ENCODE peak calls at places on chromosome 3, in five cellular contexts. One of them, this sample, is unnamed.

GRCh38 chr3:50237133-50237651 is 1.2 kb downstream of the GNAI2 start:
- DNase-seq in ovary: no peak
- DNase-seq in H54: no peak
- DNase-seq in A549: no peak
- DNase-seq in tibial nerve: no peak
- DNase-seq in this sample: peak; percentile 39

GRCh38 chr3:170814822-170815221 is 55.2 kb downstream of the RPL22L1 start:
- DNase-seq in H54: no peak
- DNase-seq in A549: no peak
- DNase-seq in ovary: no peak
- DNase-seq in tibial nerve: no peak
- DNase-seq in this sample: no peak

GRCh38 chr3:174089592-174089991 is 692.0 kb downstream of the NLGN1 start:
- DNase-seq in tibial nerve: no peak
- DNase-seq in H54: no peak
- DNase-seq in ovary: no peak
- DNase-seq in A549: no peak
- DNase-seq in this sample: no peak

GRCh38 chr3:6204891-6205290 is 656.0 kb upstream of the GRM7 start:
- DNase-seq in A549: no peak
- DNase-seq in ovary: no peak
- DNase-seq in H54: no peak
- DNase-seq in tibial nerve: no peak
- DNase-seq in this sample: peak; percentile 1

GRCh38 chr3:53145109-53146077 is 15.2 kb upstream of the RFT1 start:
- DNase-seq in H54: no peak
- DNase-seq in ovary: no peak
- DNase-seq in tibial nerve: no peak
- DNase-seq in A549: peak; percentile 60
- DNase-seq in this sample: no peak

GRCh38 chr3:183198939-183199338 is 36.4 kb upstream of the LAMP3 start:
- DNase-seq in ovary: no peak
- DNase-seq in A549: no peak
- DNase-seq in H54: no peak
- DNase-seq in tibial nerve: no peak
- DNase-seq in this sample: no peak

GRCh38 chr3:182979719-182980191 is 583 bp downstream of the DCUN1D1 start:
- DNase-seq in ovary: peak; percentile 59
- DNase-seq in tibial nerve: peak; percentile 11
- DNase-seq in A549: peak; percentile 9
- DNase-seq in H54: peak; percentile 33
- DNase-seq in this sample: peak; percentile 79

GRCh38 chr3:27253831-27254230 is 115.4 kb downstream of the NEK10 start:
- DNase-seq in ovary: no peak
- DNase-seq in tibial nerve: peak; percentile 31
- DNase-seq in A549: peak; percentile 55
- DNase-seq in H54: peak; percentile 40
- DNase-seq in this sample: no peak

GRCh38 chr3:170785454-170785853 is 84.5 kb downstream of the RPL22L1 start:
- DNase-seq in H54: no peak
- DNase-seq in ovary: no peak
- DNase-seq in tibial nerve: no peak
- DNase-seq in A549: no peak
- DNase-seq in this sample: no peak

GRCh38 chr3:29605845-29606244 is 325.0 kb downstream of the RBMS3 start:
- DNase-seq in tibial nerve: no peak
- DNase-seq in H54: no peak
- DNase-seq in A549: peak; percentile 72
- DNase-seq in ovary: no peak
- DNase-seq in this sample: no peak

GRCh38 chr3:124351430-124352142 is 359.7 kb upstream of the ROPN1 start:
- DNase-seq in ovary: no peak
- DNase-seq in A549: peak; percentile 63
- DNase-seq in H54: peak; percentile 39
- DNase-seq in tibial nerve: peak; percentile 7
- DNase-seq in this sample: peak; percentile 59

GRCh38 chr3:195914648-195915473 is 6.5 kb upstream of the TNK2 start:
- DNase-seq in H54: peak; percentile 98
- DNase-seq in tibial nerve: peak; percentile 83
- DNase-seq in ovary: peak; percentile 88
- DNase-seq in A549: peak; percentile 93
- DNase-seq in this sample: no peak

GRCh38 chr3:132318451-132318850 is 1.2 kb downstream of the ACP3 start:
- DNase-seq in ovary: no peak
- DNase-seq in tibial nerve: no peak
- DNase-seq in H54: no peak
- DNase-seq in A549: no peak
- DNase-seq in this sample: no peak

GRCh38 chr3:28191363-28191762 is 50.1 kb upstream of the CMC1 start:
- DNase-seq in tibial nerve: no peak
- DNase-seq in ovary: no peak
- DNase-seq in A549: no peak
- DNase-seq in H54: no peak
- DNase-seq in this sample: no peak

GRCh38 chr3:126002189-126002588 is 33.2 kb downstream of the ROPN1B start:
- DNase-seq in H54: no peak
- DNase-seq in A549: no peak
- DNase-seq in tibial nerve: no peak
- DNase-seq in ovary: no peak
- DNase-seq in this sample: no peak

GRCh38 chr3:84742915-84743314 is 215.9 kb upstream of the CADM2 start:
- DNase-seq in tibial nerve: no peak
- DNase-seq in ovary: no peak
- DNase-seq in A549: no peak
- DNase-seq in H54: no peak
- DNase-seq in this sample: no peak

GRCh38 chr3:123352134-123352554 is 96.7 kb downstream of the ADCY5 start:
- DNase-seq in ovary: no peak
- DNase-seq in A549: no peak
- DNase-seq in tibial nerve: no peak
- DNase-seq in H54: peak; percentile 33
- DNase-seq in this sample: no peak

GRCh38 chr3:184346480-184346879 is 9.1 kb downstream of the FAM131A start:
- DNase-seq in H54: no peak
- DNase-seq in tibial nerve: no peak
- DNase-seq in ovary: no peak
- DNase-seq in A549: no peak
- DNase-seq in this sample: no peak

GRCh38 chr3:142690613-142691012 is 33.2 kb upstream of the TRPC1 start:
- DNase-seq in tibial nerve: no peak
- DNase-seq in ovary: no peak
- DNase-seq in A549: no peak
- DNase-seq in H54: no peak
- DNase-seq in this sample: no peak

GRCh38 chr3:133996251-133996661 is 33.5 kb downstream of the SLCO2A1 start:
- DNase-seq in H54: no peak
- DNase-seq in tibial nerve: no peak
- DNase-seq in A549: no peak
- DNase-seq in ovary: no peak
- DNase-seq in this sample: no peak

GRCh38 chr3:27659279-27660021 is 62.7 kb downstream of the EOMES start:
- DNase-seq in ovary: no peak
- DNase-seq in A549: peak; percentile 77
- DNase-seq in H54: no peak
- DNase-seq in tibial nerve: peak; percentile 65
- DNase-seq in this sample: peak; percentile 23

GRCh38 chr3:53775834-53776251 is 70.4 kb downstream of the CHDH start:
- DNase-seq in ovary: no peak
- DNase-seq in tibial nerve: no peak
- DNase-seq in H54: no peak
- DNase-seq in A549: no peak
- DNase-seq in this sample: no peak

GRCh38 chr3:52533623-52534280 is at the start of gene NT5DC2:
- DNase-seq in tibial nerve: peak; percentile 44
- DNase-seq in ovary: peak; percentile 84
- DNase-seq in H54: peak; percentile 75
- DNase-seq in A549: peak; percentile 69
- DNase-seq in this sample: peak; percentile 89

GRCh38 chr3:133283958-133284807 is 115.7 kb upstream of the BFSP2 start:
- DNase-seq in ovary: no peak
- DNase-seq in A549: no peak
- DNase-seq in H54: no peak
- DNase-seq in tibial nerve: no peak
- DNase-seq in this sample: no peak

GRCh38 chr3:9036327-9037112 is 73.2 kb upstream of the RAD18 start:
- DNase-seq in tibial nerve: peak; percentile 57
- DNase-seq in A549: no peak
- DNase-seq in ovary: peak; percentile 91
- DNase-seq in H54: no peak
- DNase-seq in this sample: no peak

GRCh38 chr3:50830451-50830850 is 155.7 kb downstream of the DOCK3 start:
- DNase-seq in tibial nerve: no peak
- DNase-seq in A549: no peak
- DNase-seq in ovary: no peak
- DNase-seq in H54: no peak
- DNase-seq in this sample: no peak

GRCh38 chr3:4458961-4459360 is 8.1 kb downstream of the SUMF1 start:
- DNase-seq in ovary: no peak
- DNase-seq in H54: no peak
- DNase-seq in A549: no peak
- DNase-seq in tibial nerve: no peak
- DNase-seq in this sample: no peak

GRCh38 chr3:69741057-69741830 is 2.0 kb downstream of the MITF start:
- DNase-seq in ovary: no peak
- DNase-seq in A549: no peak
- DNase-seq in H54: no peak
- DNase-seq in tibial nerve: no peak
- DNase-seq in this sample: no peak

GRCh38 chr3:9732080-9732752 is 681 bp downstream of the BRPF1 start:
- DNase-seq in H54: no peak
- DNase-seq in tibial nerve: no peak
- DNase-seq in ovary: no peak
- DNase-seq in A549: no peak
- DNase-seq in this sample: peak; percentile 72

GRCh38 chr3:153445817-153446216 is 283.8 kb downstream of the RAP2B start:
- DNase-seq in ovary: no peak
- DNase-seq in A549: no peak
- DNase-seq in tibial nerve: no peak
- DNase-seq in H54: no peak
- DNase-seq in this sample: no peak

GRCh38 chr3:153182491-153182890 is 20.5 kb downstream of the RAP2B start:
- DNase-seq in ovary: no peak
- DNase-seq in H54: no peak
- DNase-seq in A549: no peak
- DNase-seq in tibial nerve: no peak
- DNase-seq in this sample: no peak

GRCh38 chr3:46863261-46863782 is at the start of gene MYL3:
- DNase-seq in H54: no peak
- DNase-seq in tibial nerve: no peak
- DNase-seq in ovary: peak; percentile 8
- DNase-seq in A549: no peak
- DNase-seq in this sample: no peak

GRCh38 chr3:130935761-130936160 is 41.9 kb downstream of the ATP2C1 start:
- DNase-seq in tibial nerve: no peak
- DNase-seq in ovary: no peak
- DNase-seq in A549: no peak
- DNase-seq in H54: no peak
- DNase-seq in this sample: no peak

GRCh38 chr3:100797921-100798491 is 88.7 kb downstream of the TFG start:
- DNase-seq in tibial nerve: no peak
- DNase-seq in H54: no peak
- DNase-seq in A549: no peak
- DNase-seq in ovary: no peak
- DNase-seq in this sample: no peak

GRCh38 chr3:183537295-183537730 is 18.2 kb downstream of the KLHL6 start:
- DNase-seq in H54: peak; percentile 45
- DNase-seq in ovary: no peak
- DNase-seq in tibial nerve: peak; percentile 20
- DNase-seq in A549: no peak
- DNase-seq in this sample: peak; percentile 30

GRCh38 chr3:12993022-12993622 is 80.1 kb downstream of the IQSEC1 start:
- DNase-seq in tibial nerve: no peak
- DNase-seq in H54: no peak
- DNase-seq in A549: no peak
- DNase-seq in ovary: peak; percentile 43
- DNase-seq in this sample: no peak
- TF ChIP-seq POLR2A in tibial nerve: no peak
- TF ChIP-seq POLR2A in H54: no peak
- TF ChIP-seq POLR2A in A549: no peak
- TF ChIP-seq POLR2A in ovary: no peak
- TF ChIP-seq POLR2A in this sample: no peak

GRCh38 chr3:71581981-71582611 is 1.4 kb downstream of the FOXP1 start:
- DNase-seq in A549: peak; percentile 40
- DNase-seq in ovary: peak; percentile 62
- DNase-seq in H54: peak; percentile 18
- DNase-seq in tibial nerve: peak; percentile 46
- DNase-seq in this sample: peak; percentile 69
- TF ChIP-seq POLR2A in A549: peak; percentile 12
- TF ChIP-seq POLR2A in ovary: no peak
- TF ChIP-seq POLR2A in H54: peak; percentile 31
- TF ChIP-seq POLR2A in tibial nerve: no peak
- TF ChIP-seq POLR2A in this sample: no peak

DNA sequence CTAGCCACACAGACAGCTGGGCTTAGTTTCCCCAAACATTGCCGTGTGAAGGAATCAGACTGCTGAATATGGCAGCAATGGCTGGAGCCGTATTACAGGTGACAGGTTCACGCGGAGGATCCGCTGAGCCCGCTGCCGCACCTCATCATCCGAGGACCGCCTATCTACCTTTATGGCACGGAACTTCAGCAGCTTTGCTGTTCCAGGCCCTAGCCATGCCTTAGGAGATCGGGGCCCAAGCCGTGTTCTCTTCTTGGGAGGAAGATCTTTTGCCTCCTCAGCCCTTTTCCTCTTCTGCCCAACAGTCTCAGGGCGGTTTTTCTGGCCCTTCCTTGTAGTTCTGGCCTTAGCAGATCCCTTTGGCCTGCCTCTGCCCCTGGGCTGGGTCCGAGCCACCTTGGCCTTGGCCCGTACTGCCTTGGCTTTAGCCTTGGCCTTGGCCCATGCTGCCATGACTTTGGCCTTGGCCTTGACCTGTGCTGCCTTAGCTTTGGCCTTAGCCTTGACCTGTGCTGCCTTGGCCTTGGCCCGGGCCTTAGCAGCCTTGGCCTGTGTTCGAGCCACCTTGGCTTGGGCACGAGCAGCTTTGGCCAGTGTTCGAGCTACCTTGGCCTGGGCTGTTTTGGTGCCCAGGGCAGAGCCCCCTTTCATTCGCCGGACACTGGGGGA is 3.2 kb downstream of the CCDC71 start:
- DNase-seq in H54: no peak
- DNase-seq in ovary: no peak
- DNase-seq in A549: no peak
- DNase-seq in tibial nerve: no peak
- DNase-seq in this sample: no peak
- TF ChIP-seq POLR2A in H54: no peak
- TF ChIP-seq POLR2A in ovary: no peak
- TF ChIP-seq POLR2A in A549: no peak
- TF ChIP-seq POLR2A in tibial nerve: no peak
- TF ChIP-seq POLR2A in this sample: no peak

GRCh38 chr3:129439817-129440647 is at the start of the genes IFT122 and MBD4:
- DNase-seq in tibial nerve: peak; percentile 93
- DNase-seq in A549: peak; percentile 98
- DNase-seq in H54: peak; percentile 97
- DNase-seq in ovary: peak; percentile 97
- DNase-seq in this sample: peak; percentile 99
- TF ChIP-seq POLR2A in tibial nerve: peak; percentile 63
- TF ChIP-seq POLR2A in A549: peak; percentile 78
- TF ChIP-seq POLR2A in H54: peak; percentile 97
- TF ChIP-seq POLR2A in ovary: peak; percentile 48
- TF ChIP-seq POLR2A in this sample: peak; percentile 99